ENCODE peak calls at places on chromosomes 5 and 9, in seven cellular contexts. L, T, V, K, Q, O and M are unnamed samples.

GRCh38 chr9:70988551-70988950 is 132.9 kb downstream of the TRPM3 start:
- DNase-seq in L (no peak), T (no peak), V (no peak), K (no peak), Q (no peak), O (no peak), M (no peak)

GRCh38 chr9:86794356-86795046 is 152.8 kb downstream of the GAS1 start:
- DNase-seq in L (peak; percentile 61), T (no peak), V (no peak), K (no peak), Q (no peak), O (no peak), M (no peak)

GRCh38 chr5:9850456-9850855 is 220.3 kb upstream of the TAS2R1 start:
- DNase-seq in L (no peak), T (no peak), V (no peak), K (no peak), Q (no peak), O (no peak), M (no peak)

GRCh38 chr9:133726401-133727276 is 11.5 kb downstream of the SARDH start:
- DNase-seq in L (no peak), T (peak; percentile 47), V (peak; percentile 78), K (peak; percentile 74), Q (peak; percentile 52), O (no peak), M (peak; percentile 48)

GRCh38 chr9:110601098-110601497 is 21.6 kb upstream of the SVEP1 start:
- DNase-seq in L (no peak), T (no peak), V (no peak), K (no peak), Q (no peak), O (no peak), M (no peak)

GRCh38 chr5:141969783-141970741 is 1.2 kb downstream of the RNF14 start:
- DNase-seq in L (no peak), T (peak; percentile 31), V (peak; percentile 55), K (peak; percentile 63), Q (no peak), O (no peak), M (no peak)

GRCh38 chr5:75192804-75193203 is 43.9 kb downstream of the ANKRD31 start:
- DNase-seq in L (no peak), T (no peak), V (no peak), K (no peak), Q (no peak), O (no peak), M (no peak)

GRCh38 chr5:151448038-151448985 is 909 bp downstream of the SLC36A1 start:
- DNase-seq in L (peak; percentile 8), T (peak; percentile 47), V (no peak), K (no peak), Q (peak; percentile 43), O (peak; percentile 7), M (peak; percentile 64)

GRCh38 chr9:93654351-93654961 is 78.1 kb downstream of the PHF2 start:
- DNase-seq in L (no peak), T (peak; percentile 4), V (no peak), K (no peak), Q (no peak), O (no peak), M (peak; percentile 68)

GRCh38 chr5:135821802-135822201 is 12.7 kb upstream of the SLC25A48 start:
- DNase-seq in L (no peak), T (no peak), V (no peak), K (no peak), Q (no peak), O (no peak), M (no peak)

GRCh38 chr9:123267481-123268239 is 726 bp downstream of the STRBP start:
- DNase-seq in L (peak; percentile 10), T (peak; percentile 33), V (no peak), K (peak; percentile 35), Q (peak; percentile 32), O (no peak), M (peak; percentile 70)

GRCh38 chr5:31983851-31984250 is 190.3 kb downstream of the GOLPH3 start:
- DNase-seq in L (no peak), T (no peak), V (no peak), K (no peak), Q (no peak), O (no peak), M (no peak)

GRCh38 chr5:57664700-57665099 is 182.1 kb upstream of the ACTBL2 start:
- DNase-seq in L (no peak), T (no peak), V (no peak), K (no peak), Q (no peak), O (no peak), M (no peak)

GRCh38 chr9:30239875-30240274 is 2144.6 kb upstream of the ACO1 start:
- DNase-seq in L (no peak), T (no peak), V (no peak), K (no peak), Q (no peak), O (no peak), M (no peak)
- TF ChIP-seq EP300 in L (no peak), T (no peak), V (no peak), K (no peak), Q (no peak), O (no peak), M (no peak)

DNA sequence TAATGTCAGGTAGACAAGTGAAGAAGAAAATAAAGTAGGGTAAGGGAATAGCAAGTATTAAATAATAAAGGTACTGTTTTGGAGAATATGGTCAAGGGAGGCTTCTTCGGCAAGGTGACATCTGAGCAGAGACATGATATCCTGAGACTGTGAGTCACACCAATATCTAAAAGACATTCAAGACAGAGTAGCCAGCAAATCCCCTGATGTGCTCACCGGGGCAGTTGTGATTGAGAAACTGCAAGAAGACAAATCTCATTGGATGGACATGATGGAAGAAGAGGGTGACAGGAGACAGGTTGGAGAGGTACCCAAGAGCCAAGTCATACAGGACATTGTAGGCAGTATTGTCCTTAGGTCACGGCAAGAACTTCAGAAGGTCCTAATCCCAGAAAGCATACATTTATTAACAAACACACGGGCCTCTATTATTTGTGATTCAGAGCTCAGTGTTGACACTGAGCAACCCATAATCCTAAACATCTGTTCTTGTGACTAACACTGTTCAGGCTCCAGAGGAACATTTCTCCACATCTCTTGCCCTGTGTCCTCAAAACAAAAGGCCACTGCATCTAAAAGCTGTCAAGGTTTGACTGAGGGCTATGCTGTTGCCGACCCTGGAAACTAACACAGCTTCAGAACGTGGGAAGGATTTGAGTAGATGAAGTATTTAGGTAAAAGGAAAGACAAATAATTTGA is 258.7 kb upstream of the CLINT1 start:
- DNase-seq in L (no peak), T (no peak), V (no peak), K (no peak), Q (no peak), O (no peak), M (no peak)
- H3K4me3 ChIP-seq in L (no peak overlapping the region), T (no peak overlapping the region), V (no peak overlapping the region), K (no peak overlapping the region), Q (no peak overlapping the region), O (no peak overlapping the region), M (no peak overlapping the region)

DNA sequence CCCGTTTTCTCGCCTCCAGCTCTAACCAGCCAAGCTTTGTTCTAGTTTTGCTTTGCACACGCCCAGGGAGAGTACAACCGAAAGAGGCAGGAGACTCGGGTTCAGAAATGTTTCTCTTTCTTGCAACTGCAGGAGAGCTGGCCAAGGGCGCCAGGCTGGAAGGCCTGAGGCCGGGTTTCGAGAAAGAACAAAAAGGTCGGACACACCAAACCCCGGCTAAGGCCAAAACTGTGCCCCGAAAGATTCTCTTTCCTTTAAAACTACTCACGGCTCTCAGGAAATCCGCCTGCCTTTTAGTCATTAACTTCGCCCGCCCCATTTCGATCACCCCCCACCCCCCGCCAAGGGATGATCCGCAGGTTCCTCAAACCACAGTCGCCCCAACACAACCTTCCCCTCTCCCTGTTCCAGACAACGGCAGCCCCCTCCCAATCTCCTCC is 624 bp downstream of the FEM1C start:
- DNase-seq in L (peak; percentile 39), T (peak; percentile 51), V (no peak), K (no peak), Q (peak; percentile 55), O (no peak), M (no peak)
- TF ChIP-seq POLR2A in L (no peak), T (no peak), V (no peak), K (no peak), Q (no peak), O (no peak), M (no peak)

GRCh38 chr5:159393854-159394274 is 63.6 kb upstream of the IL12B start:
- DNase-seq in L (no peak), T (no peak), V (no peak), K (peak; percentile 15), Q (no peak), O (no peak), M (no peak)
- TF ChIP-seq EP300 in L (no peak), T (no peak), V (no peak), K (peak; percentile 47), Q (no peak), O (no peak), M (no peak)

DNA sequence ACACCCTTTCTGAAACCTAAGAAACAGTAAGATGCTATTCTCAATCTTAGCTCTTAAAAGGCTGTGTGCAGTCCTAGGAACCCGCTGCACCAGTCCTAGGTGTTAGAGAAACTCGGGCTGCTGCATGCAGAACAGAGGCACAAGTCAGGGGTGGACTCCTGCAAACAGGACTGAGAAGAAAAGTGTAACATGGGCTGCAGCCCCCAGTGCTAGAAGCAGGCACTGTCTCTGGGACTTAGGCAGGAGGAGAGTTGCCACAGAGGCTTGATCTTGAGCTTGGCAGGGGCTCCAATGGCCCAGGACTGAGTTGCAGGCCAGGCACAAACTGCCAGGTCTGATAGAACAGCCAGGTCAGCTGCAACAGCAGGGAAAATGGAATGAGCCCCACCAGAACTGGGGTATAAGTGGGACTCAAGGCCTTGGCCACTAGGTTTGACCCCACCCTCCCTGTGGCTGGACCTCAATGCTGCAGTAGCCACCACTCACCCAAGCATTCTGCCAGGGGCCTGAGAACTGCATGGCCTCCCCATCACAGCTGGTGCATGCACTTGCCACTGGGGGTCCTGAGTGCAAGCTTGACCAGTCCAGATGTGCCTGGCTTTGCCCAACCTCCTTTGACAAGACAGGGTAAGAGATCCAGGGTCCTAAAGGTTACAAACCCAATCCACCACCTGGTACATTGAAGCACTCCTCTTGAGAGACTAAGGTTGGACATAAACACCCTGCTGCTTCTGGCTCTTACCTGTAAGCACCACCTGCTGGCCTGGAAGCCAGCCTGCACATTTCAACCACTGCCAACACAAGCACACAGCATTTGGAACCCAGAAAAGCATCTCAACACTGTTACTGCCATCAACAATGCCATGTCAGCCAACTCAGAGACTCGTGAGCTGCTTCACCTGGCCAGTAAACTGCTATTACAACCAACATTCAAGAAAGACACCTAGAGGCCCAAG is 103.3 kb downstream of the FBXL17 start:
- DNase-seq in L (no peak), T (no peak), V (no peak), K (no peak), Q (no peak), O (no peak), M (no peak)
- H3K4me3 ChIP-seq in L (no peak overlapping the region), T (no peak overlapping the region), V (no peak overlapping the region), K (no peak overlapping the region), Q (no peak overlapping the region), O (no peak overlapping the region), M (no peak overlapping the region)

GRCh38 chr9:113376634-113377531 is at the start of gene HDHD3:
- DNase-seq in L (peak; percentile 84), T (peak; percentile 93), V (peak; percentile 92), K (peak; percentile 96), Q (peak; percentile 91), O (peak; percentile 73), M (peak; percentile 90)
- TF ChIP-seq POLR2A in L (peak; percentile 65), T (peak; percentile 94), V (peak; percentile 82), K (peak; percentile 81), Q (no peak), O (peak; percentile 44), M (no peak)